ENCODE peak calls at places on chromosomes 12 and 14, in ten cellular contexts. C is neuronal stem cell; P is CD8-positive, alpha-beta T cell; M is lung; G is psoas muscle; R is heart left ventricle; D is body of pancreas; W is transverse colon; L is naive thymus-derived CD4-positive, alpha-beta T cell; J is aorta. B is an unnamed sample. For H3K4me1 and H3K27me3, the result is how much of the 10 kb centered on the place peaks cover.

GRCh38 chr14:71439247-71439646 is 493.0 kb upstream of the RGS6 start:
- DNase-seq in C (no peak), P (no peak), M (no peak), G (no peak), R (no peak), D (no peak), W (no peak), L (no peak), J (no peak), B (no peak)

GRCh38 chr12:31106101-31106803 is 32.6 kb downstream of the DDX11 start:
- DNase-seq in C (no peak), P (no peak), M (no peak), G (no peak), R (no peak), D (no peak), W (no peak), L (no peak), J (no peak), B (no peak)

GRCh38 chr14:83255015-83255726 is 1721.5 kb upstream of the SEL1L start:
- DNase-seq in C (no peak), P (no peak), M (no peak), G (no peak), R (no peak), D (no peak), W (no peak), L (no peak), J (no peak), B (no peak)

GRCh38 chr12:77746108-77746507 is 84.6 kb upstream of the NAV3 start:
- DNase-seq in C (no peak), P (no peak), M (no peak), G (no peak), R (no peak), D (peak), W (no peak), L (no peak), J (no peak), B (no peak)

GRCh38 chr12:55067701-55068100 is 47.9 kb downstream of the NEUROD4 start:
- DNase-seq in C (no peak), P (no peak), M (no peak), G (no peak), R (no peak), D (no peak), W (no peak), L (no peak), J (no peak), B (no peak)

GRCh38 chr12:77954156-77954555 is 123.5 kb downstream of the NAV3 start:
- DNase-seq in C (no peak), P (no peak), M (no peak), G (no peak), R (no peak), D (no peak), W (no peak), L (no peak), J (no peak), B (no peak)

GRCh38 chr14:26841920-26842741 is 244.3 kb upstream of the NOVA1 start:
- DNase-seq in C (no peak), P (no peak), M (peak), G (peak), R (peak), D (peak), W (peak), L (no peak), J (no peak), B (peak)

GRCh38 chr12:58159941-58160340 is 218.6 kb downstream of the ATP23 start:
- DNase-seq in C (no peak), P (no peak), M (no peak), G (no peak), R (no peak), D (no peak), W (no peak), L (no peak), J (no peak), B (no peak)

GRCh38 chr12:93616584-93617101 is 44.2 kb downstream of the SOCS2 start:
- DNase-seq in C (peak), P (no peak), M (peak), G (no peak), R (no peak), D (no peak), W (no peak), L (no peak), J (no peak), B (no peak)

GRCh38 chr12:51836012-51836832 is 12.3 kb downstream of the FIGNL2 start:
- DNase-seq in C (no peak), P (no peak), M (no peak), G (no peak), R (no peak), D (no peak), W (no peak), L (no peak), J (no peak), B (no peak)

GRCh38 chr12:12839886-12840285 is 26.7 kb downstream of the DDX47 start:
- DNase-seq in C (no peak), P (no peak), M (peak), G (peak), R (no peak), D (no peak), W (peak), L (no peak), J (peak), B (peak)

GRCh38 chr14:69636051-69636639 is 24.7 kb downstream of the SUSD6 start:
- DNase-seq in C (no peak), P (no peak), M (no peak), G (no peak), R (no peak), D (no peak), W (no peak), L (peak), J (no peak), B (no peak)

GRCh38 chr14:23556700-23557440 is 799 bp downstream of the THTPA start:
- DNase-seq in C (no peak), P (no peak), M (no peak), G (no peak), R (no peak), D (no peak), W (no peak), L (no peak), J (peak), B (no peak)

GRCh38 chr14:24289649-24290283 is 9.8 kb downstream of the DHRS1 start:
- DNase-seq in C (no peak), P (no peak), M (no peak), G (no peak), R (no peak), D (no peak), W (no peak), L (peak), J (no peak), B (no peak)

GRCh38 chr12:65881348-65881961 is 57.2 kb downstream of the HMGA2 start:
- DNase-seq in C (no peak), P (no peak), M (no peak), G (peak), R (peak), D (peak), W (peak), L (no peak), J (no peak), B (peak)

GRCh38 chr12:53575502-53576264 is 50.5 kb downstream of the ATF7 start:
- DNase-seq in C (no peak), P (no peak), M (no peak), G (no peak), R (no peak), D (peak), W (no peak), L (no peak), J (no peak), B (no peak)

GRCh38 chr12:77734489-77734888 is 96.2 kb upstream of the NAV3 start:
- DNase-seq in C (no peak), P (no peak), M (no peak), G (no peak), R (no peak), D (no peak), W (no peak), L (no peak), J (no peak), B (no peak)

GRCh38 chr14:91380610-91381371 is 36.8 kb downstream of the CCDC88C start:
- DNase-seq in C (no peak), P (no peak), M (no peak), G (no peak), R (no peak), D (no peak), W (peak), L (no peak), J (no peak), B (no peak)

GRCh38 chr14:91382712-91383111 is 34.9 kb downstream of the CCDC88C start:
- DNase-seq in C (no peak), P (no peak), M (no peak), G (no peak), R (no peak), D (no peak), W (no peak), L (no peak), J (no peak), B (no peak)

GRCh38 chr14:91385227-91385626 is 32.4 kb downstream of the CCDC88C start:
- DNase-seq in C (no peak), P (peak), M (no peak), G (no peak), R (peak), D (no peak), W (no peak), L (no peak), J (no peak), B (no peak)

GRCh38 chr14:91381801-91382670 is 35.6 kb downstream of the CCDC88C start:
- DNase-seq in C (no peak), P (no peak), M (no peak), G (no peak), R (peak), D (no peak), W (no peak), L (no peak), J (no peak), B (no peak)

GRCh38 chr14:91383439-91383838 is 34.2 kb downstream of the CCDC88C start:
- DNase-seq in C (no peak), P (no peak), M (no peak), G (no peak), R (no peak), D (no peak), W (no peak), L (no peak), J (no peak), B (no peak)
- H3K4me3 ChIP-seq in C (no peak), P (no peak), M (no peak), G (no peak), R (no peak), D (no peak), W (no peak), L (no peak), J (no peak), B (no peak)

GRCh38 chr14:55589171-55589570 is 9.2 kb downstream of the KTN1 start:
- DNase-seq in C (no peak), P (no peak), M (no peak), G (no peak), R (no peak), D (no peak), W (no peak), L (no peak), J (no peak), B (no peak)
- H3K4me1 ChIP-seq in C (under half), P (under half), M (under half), G (half or more), R (under half), D (half or more), W (half or more), L (under half), J (under half), B (under half)

DNA sequence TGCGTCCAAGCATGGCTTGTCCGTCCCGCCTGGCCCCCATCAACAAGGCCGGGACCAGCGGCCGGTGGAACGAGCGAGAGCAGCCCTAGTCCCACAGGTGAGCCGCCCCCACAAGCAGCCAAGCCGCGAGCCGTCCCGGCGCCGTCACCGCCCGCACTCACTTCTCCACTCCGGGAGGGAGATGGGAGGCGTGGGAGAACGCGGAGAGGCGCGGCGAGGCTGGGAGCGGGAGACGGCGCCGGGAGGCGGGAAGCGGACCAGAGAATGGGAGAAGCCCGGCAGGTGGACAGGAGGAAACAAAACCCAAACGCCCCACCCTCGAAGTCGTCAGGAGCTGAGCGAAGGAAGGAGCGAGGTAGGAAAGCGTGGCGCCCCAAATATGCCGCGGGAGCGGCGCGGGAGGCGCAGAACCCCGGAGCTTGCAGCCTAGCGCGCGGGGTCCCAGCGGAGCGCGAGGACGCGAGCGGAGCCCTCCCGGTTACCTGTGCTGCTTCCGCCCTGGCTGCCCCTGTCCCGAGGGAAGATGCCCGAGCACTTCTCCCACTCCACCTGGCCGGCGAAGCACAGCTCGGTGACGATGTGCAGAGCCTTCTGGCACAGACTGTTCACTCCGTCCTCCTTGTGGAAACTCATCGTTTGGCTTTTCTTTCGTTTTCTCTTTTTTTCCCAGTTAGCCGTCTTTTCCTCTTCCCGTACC is 581 bp downstream of the SYT10 start:
- DNase-seq in C (peak), P (no peak), M (no peak), G (no peak), R (no peak), D (no peak), W (no peak), L (no peak), J (peak), B (no peak)
- H3K27me3 ChIP-seq in C (under half), P (under half), M (under half), G (under half), R (under half), D (under half), W (half or more), L (under half), J (under half), B (under half)

DNA sequence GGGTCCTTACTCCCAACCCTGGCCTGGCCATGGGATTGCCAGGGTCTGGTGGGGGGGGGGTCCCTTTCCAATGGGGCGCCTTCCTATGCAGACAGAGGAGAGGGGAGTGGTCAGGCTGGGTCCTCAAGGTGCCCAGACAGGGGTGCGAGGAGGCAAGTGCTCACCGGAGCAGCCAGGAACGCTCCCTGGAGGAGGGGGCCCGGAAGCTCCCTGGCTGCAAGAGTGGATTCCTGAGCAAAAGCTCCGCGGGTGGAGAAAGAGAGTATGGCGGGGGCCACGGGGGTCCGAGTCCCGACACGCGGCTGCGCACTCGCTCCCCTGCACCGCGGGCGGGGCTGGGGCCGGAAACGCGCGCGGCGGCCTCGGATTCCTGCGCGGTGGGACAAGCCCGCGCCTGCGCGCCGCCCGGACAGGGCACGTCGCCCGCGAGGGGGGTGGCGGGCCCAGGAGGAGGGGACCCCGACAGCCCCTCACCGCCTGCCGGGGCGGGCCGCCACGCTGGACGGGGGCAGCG is 27.7 kb upstream of the GPR132 start:
- DNase-seq in C (no peak), P (peak), M (peak), G (peak), R (peak), D (peak), W (peak), L (peak), J (peak), B (peak)
- H3K4me3 ChIP-seq in C (peak), P (peak), M (peak), G (peak), R (peak), D (no peak), W (peak), L (peak), J (peak), B (peak)

B was measured in Peyer's patch.